ENCODE peak calls at places on chromosome 1, in ten cellular contexts. V is Calu3, H is astrocyte of the cerebellum, T is NCI-H1092 treated with DMSO at 0.1 percent for 48 hours, D is T-helper 9 cell, X is iPS-NIHi11, U is NCI-H1930, P is activated gamma-delta T cell treated with Interleukin-2 at 50 U/mL for 16 hours, O is astrocyte, M is non-pigmented ciliary epithelial cell. K is an unnamed sample.

GRCh38 chr1:112997781-112998180 is 41.8 kb upstream of the SLC16A1 start:
- DNase-seq in M (no peak), U (no peak), X (no peak), P (no peak), H (no peak), D (no peak), T (no peak), V (no peak), O (peak), K (no peak)

GRCh38 chr1:150159550-150159949 is 9.8 kb downstream of the PLEKHO1 start:
- DNase-seq in P (no peak), X (no peak), V (no peak), T (no peak), D (no peak), U (no peak), H (no peak), M (no peak), O (no peak), K (no peak)

GRCh38 chr1:59156526-59157196 is 140.2 kb upstream of the FGGY start:
- DNase-seq in H (peak), X (peak), V (no peak), T (no peak), M (peak), P (no peak), D (no peak), U (no peak), O (peak), K (peak)

GRCh38 chr1:22143065-22143514 is at the start of gene WNT4:
- DNase-seq in P (peak), H (no peak), X (peak), U (no peak), D (peak), O (peak), M (no peak), V (peak), T (peak), K (peak)

GRCh38 chr1:160834945-160835565 is 27.6 kb downstream of the CD244 start:
- DNase-seq in P (peak), V (peak), D (peak), O (peak), H (no peak), U (no peak), X (peak), M (no peak), T (peak), K (peak)

GRCh38 chr1:3192825-3193224 is 123.8 kb downstream of the PRDM16 start:
- DNase-seq in P (no peak), T (no peak), M (no peak), H (no peak), D (no peak), X (no peak), U (no peak), V (no peak), O (peak), K (no peak)

GRCh38 chr1:151062738-151063371 is 2.7 kb downstream of the MLLT11 start:
- DNase-seq in O (peak), X (no peak), P (no peak), T (no peak), H (no peak), M (peak), D (no peak), U (no peak), V (no peak), K (no peak)

GRCh38 chr1:89724369-89725015 is 91.6 kb downstream of the LRRC8C start:
- DNase-seq in P (peak), X (no peak), V (no peak), D (no peak), M (no peak), H (no peak), U (no peak), T (no peak), O (peak), K (no peak)

GRCh38 chr1:204286841-204287387 is 72.8 kb downstream of the PLEKHA6 start:
- DNase-seq in P (peak), V (peak), O (no peak), M (no peak), H (no peak), D (peak), T (peak), U (no peak), X (no peak), K (no peak)

GRCh38 chr1:22861764-22862440 is 110.8 kb downstream of the LACTBL1 start:
- DNase-seq in P (no peak), D (no peak), X (peak), O (peak), U (no peak), T (peak), H (peak), V (peak), M (peak), K (peak)

GRCh38 chr1:115224636-115225035 is 113.4 kb downstream of the NGF start:
- DNase-seq in X (no peak), O (no peak), M (no peak), V (no peak), P (no peak), T (no peak), D (no peak), U (no peak), H (no peak), K (no peak)